ENCODE peak calls at places on chromosomes 3 and 15, in seven cellular contexts. A is activated gamma-delta T cell treated with Interleukin-2 at 50 U/mL for 16 hours; R is NCI-H82; X is CD4-positive, alpha-beta memory T cell; C is LHCN-M2; V is HFFc6; S is activated naive CD4-positive, alpha-beta T cell treated with anti-CD3 and anti-CD28 coated beads for 36 hours. I is an unnamed sample.

GRCh38 chr3:48446043-48446424 is 503 bp upstream of the ATRIP start:
- DNase-seq in A (no peak), R (no peak), X (no peak), C (no peak), V (no peak), S (no peak), I (no peak)

GRCh38 chr3:124078978-124079911 is 87.3 kb upstream of the ROPN1 start:
- DNase-seq in A (no peak), R (peak), X (no peak), C (peak), V (peak), S (peak), I (peak)

GRCh38 chr3:99325407-99325806 is 313.0 kb upstream of the COL8A1 start:
- DNase-seq in A (no peak), R (no peak), X (no peak), C (no peak), V (no peak), S (no peak), I (no peak)

GRCh38 chr3:71955549-71956373 is 170.8 kb upstream of the PROK2 start:
- DNase-seq in A (no peak), R (peak), X (no peak), C (peak), V (peak), S (peak), I (peak)

GRCh38 chr3:177111541-177111949 is 85.7 kb downstream of the TBL1XR1 start:
- DNase-seq in A (no peak), R (peak), X (no peak), C (no peak), V (no peak), S (no peak), I (peak)

GRCh38 chr3:185552358-185552877 is at the start of gene LIPH:
- DNase-seq in A (no peak), R (peak), X (no peak), C (peak), V (peak), S (peak), I (peak)

GRCh38 chr3:51311055-51311454 is 74.0 kb upstream of the MANF start:
- DNase-seq in A (no peak), R (peak), X (no peak), C (peak), V (peak), S (no peak), I (peak)

GRCh38 chr15:72182673-72183072 is 14.9 kb downstream of the GRAMD2A start:
- DNase-seq in A (no peak), R (no peak), X (no peak), C (no peak), V (no peak), S (no peak), I (peak)

GRCh38 chr3:52488746-52489145 is 6.4 kb upstream of the STAB1 start:
- DNase-seq in A (no peak), R (no peak), X (peak), C (no peak), V (no peak), S (no peak), I (no peak)

GRCh38 chr15:77830041-77830440 is 197.3 kb upstream of the LINGO1 start:
- DNase-seq in A (no peak), R (no peak), X (no peak), C (peak), V (peak), S (no peak), I (peak)

GRCh38 chr3:153026026-153026425 is 136.0 kb upstream of the RAP2B start:
- DNase-seq in A (no peak), R (peak), X (no peak), C (peak), V (peak), S (no peak), I (peak)

GRCh38 chr3:47261301-47261700 is 21.3 kb downstream of the KIF9 start:
- DNase-seq in A (no peak), R (no peak), X (no peak), C (no peak), V (peak), S (no peak), I (peak)

GRCh38 chr3:37952564-37952963 is 38.0 kb upstream of the VILL start:
- DNase-seq in A (no peak), R (no peak), X (no peak), C (no peak), V (no peak), S (no peak), I (no peak)

GRCh38 chr3:77464106-77464688 is 424.3 kb downstream of the ROBO2 start:
- DNase-seq in A (no peak), R (no peak), X (no peak), C (no peak), V (peak), S (no peak), I (no peak)

GRCh38 chr15:34119291-34119690 is 17.4 kb downstream of the PGBD4 start:
- DNase-seq in A (no peak), R (peak), X (no peak), C (peak), V (peak), S (no peak), I (peak)

GRCh38 chr15:52255008-52255407 is 40.6 kb downstream of the MYO5C start:
- DNase-seq in A (no peak), R (no peak), X (no peak), C (peak), V (peak), S (no peak), I (no peak)

GRCh38 chr3:101725890-101726275 is 1.5 kb downstream of the CEP97 start:
- DNase-seq in A (no peak), R (no peak), X (no peak), C (no peak), V (no peak), S (no peak), I (peak)

GRCh38 chr3:36729204-36730056 is 34.9 kb downstream of the DCLK3 start:
- DNase-seq in A (no peak), R (peak), X (no peak), C (peak), V (peak), S (no peak), I (peak)

GRCh38 chr15:25450163-25450562 is 11.3 kb upstream of the UBE3A start:
- DNase-seq in A (no peak), R (no peak), X (no peak), C (no peak), V (no peak), S (no peak), I (no peak)

GRCh38 chr15:71385026-71385425 is 269.8 kb downstream of the THSD4 start:
- DNase-seq in A (no peak), R (no peak), X (no peak), C (no peak), V (no peak), S (no peak), I (no peak)

GRCh38 chr3:44926172-44926571 is 49.8 kb downstream of the ZDHHC3 start:
- DNase-seq in A (no peak), R (no peak), X (no peak), C (no peak), V (no peak), S (no peak), I (no peak)

GRCh38 chr3:45035441-45036301 is 9.6 kb downstream of the CLEC3B start:
- DNase-seq in A (no peak), R (peak), X (no peak), C (no peak), V (no peak), S (peak), I (peak)

GRCh38 chr15:60574801-60575631 is 96.1 kb upstream of the ICE2 start:
- DNase-seq in A (no peak), R (no peak), X (peak), C (no peak), V (no peak), S (peak), I (no peak)

GRCh38 chr15:60128000-60128376 is 123.9 kb downstream of the FOXB1 start:
- DNase-seq in A (no peak), R (no peak), X (no peak), C (peak), V (peak), S (no peak), I (no peak)

GRCh38 chr15:74869726-74870407 is 3.3 kb downstream of the SCAMP2 start:
- DNase-seq in A (no peak), R (no peak), X (peak), C (peak), V (no peak), S (peak), I (no peak)

GRCh38 chr3:18447720-18448119 is 22.6 kb upstream of the SATB1 start:
- DNase-seq in A (no peak), R (no peak), X (no peak), C (no peak), V (no peak), S (peak), I (no peak)

GRCh38 chr15:69758291-69758771 is 305.7 kb downstream of the RPLP1 start:
- DNase-seq in A (no peak), R (no peak), X (no peak), C (peak), V (peak), S (no peak), I (no peak)

GRCh38 chr3:57029383-57029782 is 31.1 kb upstream of the SPATA12 start:
- DNase-seq in A (no peak), R (no peak), X (no peak), C (no peak), V (no peak), S (no peak), I (no peak)

GRCh38 chr15:69586721-69587120 is 134.1 kb downstream of the RPLP1 start:
- DNase-seq in A (no peak), R (no peak), X (no peak), C (no peak), V (no peak), S (no peak), I (no peak)

GRCh38 chr3:144524531-144524930 is 552.9 kb downstream of the DIPK2A start:
- DNase-seq in A (no peak), R (no peak), X (no peak), C (peak), V (no peak), S (no peak), I (peak)

I was measured in NCI-H69.